ENCODE peak calls at places on chromosomes 6 and 20, in eight cellular contexts. G is H54; R is AG08396; X is OCI-LY7; N is activated naive CD4-positive, alpha-beta T cell; W is skeletal muscle cell; H is M059J; D is activated CD8-positive, alpha-beta memory T cell treated with anti-CD3 and anti-CD28 coated beads for 4 hours. Z is an unnamed sample.

GRCh38 chr6:31575335-31575901 is at the start of gene TNF:
- DNase-seq in G (no peak), R (no peak), X (peak), N (peak), W (no peak), H (no peak), D (no peak), Z (no peak)

GRCh38 chr20:63117661-63118302 is 98.1 kb downstream of the YTHDF1 start:
- DNase-seq in G (no peak), R (no peak), X (no peak), N (no peak), W (no peak), H (no peak), D (no peak), Z (no peak)

GRCh38 chr20:63740070-63740500 is 509 bp downstream of the SLC2A4RG start:
- DNase-seq in G (peak), R (peak), X (peak), N (no peak), W (no peak), H (peak), D (no peak), Z (peak)

GRCh38 chr6:53322188-53323029 is 26.3 kb downstream of the ELOVL5 start:
- DNase-seq in G (no peak), R (no peak), X (no peak), N (no peak), W (no peak), H (no peak), D (no peak), Z (no peak)

GRCh38 chr6:44473393-44473792 is 85.9 kb downstream of the CDC5L start:
- DNase-seq in G (no peak), R (no peak), X (no peak), N (no peak), W (no peak), H (no peak), D (no peak), Z (no peak)

GRCh38 chr6:12331474-12331873 is 41.3 kb downstream of the EDN1 start:
- DNase-seq in G (no peak), R (no peak), X (no peak), N (no peak), W (no peak), H (peak), D (no peak), Z (no peak)

GRCh38 chr6:14435291-14435690 is 317.7 kb downstream of the CD83 start:
- DNase-seq in G (no peak), R (no peak), X (no peak), N (no peak), W (no peak), H (peak), D (no peak), Z (no peak)

GRCh38 chr6:142746524-142746923 is 198.5 kb downstream of the HIVEP2 start:
- DNase-seq in G (no peak), R (no peak), X (peak), N (no peak), W (no peak), H (peak), D (peak), Z (peak)

GRCh38 chr6:167733740-167734661 is 92.7 kb upstream of the AFDN start:
- DNase-seq in G (no peak), R (no peak), X (peak), N (no peak), W (no peak), H (peak), D (no peak), Z (no peak)

GRCh38 chr20:4076671-4077070 is 61.3 kb upstream of the RNF24 start:
- DNase-seq in G (no peak), R (no peak), X (no peak), N (no peak), W (peak), H (peak), D (no peak), Z (no peak)

GRCh38 chr20:32823737-32824588 is 4.2 kb downstream of the MAPRE1 start:
- DNase-seq in G (no peak), R (no peak), X (no peak), N (no peak), W (no peak), H (peak), D (no peak), Z (no peak)

Z was measured in SW 1271.